ENCODE peak calls at places on chromosomes 1 and 21, in seven cellular contexts. One of them, this sample, is unnamed.

GRCh38 chr1:40866408-40866788 is 4.2 kb upstream of the CITED4 start:
- DNase-seq in mucosa of gallbladder: no peak
- DNase-seq in neural crest cell: no peak
- DNase-seq in ACHN: no peak
- DNase-seq in endothelial cell: no peak
- DNase-seq in left ventricle myocardium superior: no peak
- DNase-seq in GM03348: no peak
- DNase-seq in this sample: no peak

GRCh38 chr1:159957824-159958268 is 3.8 kb upstream of the SLAMF9 start:
- DNase-seq in left ventricle myocardium superior: no peak
- DNase-seq in ACHN: no peak
- DNase-seq in neural crest cell: no peak
- DNase-seq in endothelial cell: no peak
- DNase-seq in GM03348: no peak
- DNase-seq in mucosa of gallbladder: no peak
- DNase-seq in this sample: no peak

GRCh38 chr1:2466834-2467554 is 9.1 kb upstream of the PLCH2 start:
- DNase-seq in left ventricle myocardium superior: no peak
- DNase-seq in ACHN: no peak
- DNase-seq in neural crest cell: peak
- DNase-seq in endothelial cell: peak
- DNase-seq in GM03348: no peak
- DNase-seq in mucosa of gallbladder: no peak
- DNase-seq in this sample: no peak

GRCh38 chr1:101520302-101520701 is 283.5 kb downstream of the S1PR1 start:
- DNase-seq in endothelial cell: peak
- DNase-seq in neural crest cell: peak
- DNase-seq in mucosa of gallbladder: no peak
- DNase-seq in ACHN: peak
- DNase-seq in GM03348: peak
- DNase-seq in left ventricle myocardium superior: no peak
- DNase-seq in this sample: peak

GRCh38 chr1:22962558-22962957 is 10.1 kb downstream of the LACTBL1 start:
- DNase-seq in GM03348: no peak
- DNase-seq in mucosa of gallbladder: no peak
- DNase-seq in left ventricle myocardium superior: no peak
- DNase-seq in endothelial cell: no peak
- DNase-seq in ACHN: no peak
- DNase-seq in neural crest cell: no peak
- DNase-seq in this sample: no peak

GRCh38 chr1:97632776-97633175 is 288.1 kb downstream of the DPYD start:
- DNase-seq in endothelial cell: no peak
- DNase-seq in mucosa of gallbladder: no peak
- DNase-seq in ACHN: no peak
- DNase-seq in GM03348: no peak
- DNase-seq in left ventricle myocardium superior: no peak
- DNase-seq in neural crest cell: no peak
- DNase-seq in this sample: no peak

GRCh38 chr1:2206813-2207488 is 12.4 kb upstream of the FAAP20 start:
- DNase-seq in ACHN: no peak
- DNase-seq in GM03348: no peak
- DNase-seq in endothelial cell: no peak
- DNase-seq in neural crest cell: no peak
- DNase-seq in left ventricle myocardium superior: peak
- DNase-seq in mucosa of gallbladder: no peak
- DNase-seq in this sample: peak

GRCh38 chr1:60600532-60600931 is 481.8 kb upstream of the NFIA start:
- DNase-seq in mucosa of gallbladder: no peak
- DNase-seq in ACHN: no peak
- DNase-seq in endothelial cell: no peak
- DNase-seq in left ventricle myocardium superior: no peak
- DNase-seq in neural crest cell: no peak
- DNase-seq in GM03348: no peak
- DNase-seq in this sample: no peak

GRCh38 chr21:35924714-35925301 is 135.5 kb downstream of the SETD4 start:
- DNase-seq in GM03348: peak
- DNase-seq in ACHN: peak
- DNase-seq in mucosa of gallbladder: no peak
- DNase-seq in endothelial cell: no peak
- DNase-seq in left ventricle myocardium superior: no peak
- DNase-seq in neural crest cell: no peak
- DNase-seq in this sample: no peak

GRCh38 chr1:9303916-9304315 is 11.2 kb downstream of the SPSB1 start:
- DNase-seq in GM03348: no peak
- DNase-seq in ACHN: no peak
- DNase-seq in endothelial cell: no peak
- DNase-seq in neural crest cell: no peak
- DNase-seq in mucosa of gallbladder: no peak
- DNase-seq in left ventricle myocardium superior: no peak
- DNase-seq in this sample: no peak

GRCh38 chr1:45089711-45090110 is 77.7 kb downstream of the UROD start:
- DNase-seq in endothelial cell: no peak
- DNase-seq in neural crest cell: no peak
- DNase-seq in ACHN: no peak
- DNase-seq in mucosa of gallbladder: no peak
- DNase-seq in left ventricle myocardium superior: no peak
- DNase-seq in GM03348: no peak
- DNase-seq in this sample: no peak

GRCh38 chr1:62716397-62716796 is 28.2 kb upstream of the DOCK7 start:
- DNase-seq in left ventricle myocardium superior: no peak
- DNase-seq in neural crest cell: no peak
- DNase-seq in GM03348: no peak
- DNase-seq in mucosa of gallbladder: no peak
- DNase-seq in ACHN: no peak
- DNase-seq in endothelial cell: no peak
- DNase-seq in this sample: no peak

GRCh38 chr1:37477198-37477931 is 3.0 kb downstream of the ZC3H12A start:
- DNase-seq in ACHN: peak
- DNase-seq in left ventricle myocardium superior: peak
- DNase-seq in neural crest cell: no peak
- DNase-seq in mucosa of gallbladder: peak
- DNase-seq in GM03348: peak
- DNase-seq in endothelial cell: no peak
- DNase-seq in this sample: peak

GRCh38 chr1:173824315-173825081 is at the start of the genes CENPL and DARS2:
- DNase-seq in endothelial cell: peak
- DNase-seq in left ventricle myocardium superior: peak
- DNase-seq in mucosa of gallbladder: peak
- DNase-seq in GM03348: peak
- DNase-seq in neural crest cell: peak
- DNase-seq in ACHN: peak
- DNase-seq in this sample: peak

GRCh38 chr1:41102208-41102607 is 80.7 kb upstream of the SLFNL1 start:
- DNase-seq in GM03348: peak
- DNase-seq in endothelial cell: no peak
- DNase-seq in left ventricle myocardium superior: peak
- DNase-seq in ACHN: peak
- DNase-seq in mucosa of gallbladder: peak
- DNase-seq in neural crest cell: no peak
- DNase-seq in this sample: peak

GRCh38 chr1:53135735-53136114 is 6.7 kb downstream of the SLC1A7 start:
- DNase-seq in mucosa of gallbladder: no peak
- DNase-seq in ACHN: no peak
- DNase-seq in GM03348: peak
- DNase-seq in neural crest cell: no peak
- DNase-seq in left ventricle myocardium superior: no peak
- DNase-seq in endothelial cell: no peak
- DNase-seq in this sample: no peak

GRCh38 chr1:110542730-110543129 is 23.8 kb upstream of the KCNA10 start:
- DNase-seq in neural crest cell: no peak
- DNase-seq in endothelial cell: peak
- DNase-seq in ACHN: peak
- DNase-seq in left ventricle myocardium superior: no peak
- DNase-seq in GM03348: peak
- DNase-seq in mucosa of gallbladder: peak
- DNase-seq in this sample: no peak

GRCh38 chr1:176843352-176844297 is 320.9 kb downstream of the ASTN1 start:
- DNase-seq in neural crest cell: peak
- DNase-seq in GM03348: peak
- DNase-seq in ACHN: peak
- DNase-seq in left ventricle myocardium superior: peak
- DNase-seq in endothelial cell: peak
- DNase-seq in mucosa of gallbladder: peak
- DNase-seq in this sample: no peak

GRCh38 chr1:64539808-64540207 is 69.9 kb downstream of the CACHD1 start:
- DNase-seq in mucosa of gallbladder: peak
- DNase-seq in GM03348: no peak
- DNase-seq in neural crest cell: no peak
- DNase-seq in endothelial cell: no peak
- DNase-seq in left ventricle myocardium superior: peak
- DNase-seq in ACHN: peak
- DNase-seq in this sample: peak

GRCh38 chr1:11736746-11737639 is 1.1 kb downstream of the AGTRAP start:
- DNase-seq in ACHN: peak
- DNase-seq in neural crest cell: no peak
- DNase-seq in left ventricle myocardium superior: peak
- DNase-seq in endothelial cell: peak
- DNase-seq in GM03348: peak
- DNase-seq in mucosa of gallbladder: peak
- DNase-seq in this sample: peak

GRCh38 chr1:92701147-92701546 is 83.8 kb downstream of the EVI5 start:
- DNase-seq in neural crest cell: no peak
- DNase-seq in endothelial cell: no peak
- DNase-seq in GM03348: peak
- DNase-seq in left ventricle myocardium superior: no peak
- DNase-seq in ACHN: no peak
- DNase-seq in mucosa of gallbladder: no peak
- DNase-seq in this sample: no peak

GRCh38 chr1:17661546-17662157 is 93.5 kb upstream of the ACTL8 start:
- DNase-seq in neural crest cell: peak
- DNase-seq in endothelial cell: peak
- DNase-seq in ACHN: peak
- DNase-seq in left ventricle myocardium superior: peak
- DNase-seq in GM03348: peak
- DNase-seq in mucosa of gallbladder: peak
- DNase-seq in this sample: peak

This sample was measured in heart right ventricle.